ENCODE peak calls at places on chromosomes 12 and 14, in five cellular contexts. K is ovary, X is mucosa of descending colon, P is astrocyte, H is transverse colon. A is an unnamed sample.

GRCh38 chr14:95156765-95157194 is 549 bp downstream of the DICER1 start:
- DNase-seq in K (peak; percentile 53), X (peak; percentile 78), P (peak; percentile 22), H (peak; percentile 36), A (no peak)

GRCh38 chr12:85424581-85425348 is 144.7 kb downstream of the ALX1 start:
- DNase-seq in K (no peak), X (no peak), P (no peak), H (peak; percentile 51), A (no peak)

GRCh38 chr12:48280572-48280971 is 70.1 kb downstream of the ZNF641 start:
- DNase-seq in K (no peak), X (no peak), P (no peak), H (no peak), A (no peak)

GRCh38 chr14:54816450-54816849 is 86.2 kb downstream of the GCH1 start:
- DNase-seq in K (no peak), X (no peak), P (no peak), H (no peak), A (no peak)

GRCh38 chr14:24851837-24852236 is 198.1 kb downstream of the STXBP6 start:
- DNase-seq in K (no peak), X (no peak), P (no peak), H (no peak), A (no peak)

GRCh38 chr12:59113831-59114273 is 193.5 kb upstream of the LRIG3 start:
- DNase-seq in K (peak; percentile 82), X (peak; percentile 57), P (peak; percentile 65), H (peak; percentile 78), A (no peak)

GRCh38 chr14:75648066-75648838 is 12.4 kb downstream of the ERG28 start:
- DNase-seq in K (peak; percentile 64), X (no peak), P (peak; percentile 97), H (no peak), A (no peak)

GRCh38 chr14:21302013-21302857 is 22.4 kb downstream of the RPGRIP1 start:
- DNase-seq in K (no peak), X (no peak), P (no peak), H (no peak), A (no peak)

GRCh38 chr14:71165650-71166049 is 258.4 kb downstream of the PCNX1 start:
- DNase-seq in K (no peak), X (no peak), P (no peak), H (peak; percentile 42), A (no peak)

GRCh38 chr12:49956663-49957569 is 4.8 kb upstream of the AQP5 start:
- DNase-seq in K (no peak), X (no peak), P (no peak), H (no peak), A (no peak)

GRCh38 chr14:96383445-96383844 is 8.5 kb upstream of the AK7 start:
- DNase-seq in K (no peak), X (no peak), P (no peak), H (no peak), A (no peak)

GRCh38 chr12:56160160-56160763 is 2.1 kb downstream of the MYL6 start:
- DNase-seq in K (no peak), X (peak; percentile 74), P (no peak), H (peak; percentile 63), A (no peak)

GRCh38 chr14:77031680-77032482 is 3.4 kb upstream of the IRF2BPL start:
- DNase-seq in K (peak; percentile 47), X (no peak), P (peak; percentile 76), H (peak; percentile 51), A (no peak)

GRCh38 chr14:22814945-22815713 is at the start of gene SLC7A7:
- DNase-seq in K (no peak), X (no peak), P (no peak), H (peak; percentile 32), A (no peak)

GRCh38 chr14:40847496-40847895 is 759.2 kb upstream of the LRFN5 start:
- DNase-seq in K (no peak), X (no peak), P (no peak), H (no peak), A (no peak)

GRCh38 chr12:21666722-21667121 is 9.1 kb upstream of the LDHB start:
- DNase-seq in K (no peak), X (no peak), P (peak; percentile 10), H (no peak), A (no peak)

GRCh38 chr12:77535734-77536133 is 295.0 kb upstream of the NAV3 start:
- DNase-seq in K (no peak), X (no peak), P (no peak), H (no peak), A (no peak)

GRCh38 chr12:90043264-90043663 is 334.6 kb upstream of the ATP2B1 start:
- DNase-seq in K (no peak), X (no peak), P (peak; percentile 75), H (no peak), A (no peak)

GRCh38 chr14:100155881-100156645 is 3.4 kb downstream of the DEGS2 start:
- DNase-seq in K (no peak), X (peak; percentile 89), P (no peak), H (peak; percentile 86), A (no peak)

GRCh38 chr12:12349711-12350665 is at the start of gene MANSC1:
- DNase-seq in K (peak; percentile 75), X (peak; percentile 90), P (no peak), H (peak; percentile 83), A (no peak)

GRCh38 chr12:120783197-120783596 is 57.6 kb downstream of the ACADS start:
- DNase-seq in K (no peak), X (no peak), P (peak; percentile 67), H (no peak), A (no peak)

GRCh38 chr12:132924356-132924755 is 31.8 kb downstream of the ZNF605 start:
- DNase-seq in K (no peak), X (no peak), P (no peak), H (no peak), A (no peak)
- H3K9me3 ChIP-seq in K (peaks cover 52% of the 10 kb centered on the region), X (peaks cover 100% of the 10 kb centered on the region), P (peaks cover 57% of the 10 kb centered on the region), H (peaks cover 93% of the 10 kb centered on the region), A (peaks cover 100% of the 10 kb centered on the region)

DNA sequence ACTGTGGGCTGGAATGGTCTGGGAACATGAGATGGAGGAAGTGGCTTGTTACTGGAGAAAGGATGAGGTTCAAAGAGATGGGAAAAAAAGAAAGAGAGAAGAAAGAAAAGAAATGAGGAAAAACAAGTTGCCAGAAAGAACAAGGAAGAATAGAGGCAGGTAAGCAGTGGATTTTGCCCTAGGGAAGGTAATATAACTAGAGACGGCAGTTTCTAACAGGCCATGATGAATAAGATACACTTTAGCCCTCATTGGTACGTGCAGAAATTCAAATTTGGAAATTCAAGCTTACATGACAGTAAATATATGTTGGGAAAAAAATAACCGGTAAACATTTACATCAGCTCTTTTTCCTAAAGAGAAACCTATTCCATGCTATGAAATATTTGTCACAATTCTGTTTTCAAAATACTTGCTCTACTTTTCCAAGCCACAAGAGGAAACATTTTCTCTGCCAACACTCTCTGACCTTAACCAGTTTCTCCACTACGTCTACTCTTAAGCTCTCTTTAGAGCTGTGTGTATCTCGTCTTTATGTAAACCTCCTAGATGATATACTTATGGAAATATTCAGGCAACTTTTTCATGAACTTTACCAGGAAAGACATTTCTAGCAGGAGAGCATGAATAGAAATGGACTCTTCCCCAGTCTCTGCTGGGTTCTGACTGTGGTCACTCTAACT is 268.9 kb upstream of the BTG1 start:
- DNase-seq in K (no peak), X (no peak), P (no peak), H (no peak), A (no peak)
- TF ChIP-seq CTCF in K (no peak), X (no peak), P (no peak), H (no peak), A (no peak)

GRCh38 chr14:89356927-89357326 is 60.1 kb downstream of the FOXN3 start:
- DNase-seq in K (no peak), X (no peak), P (no peak), H (no peak), A (no peak)

GRCh38 chr14:89356496-89356895 is 60.5 kb downstream of the FOXN3 start:
- DNase-seq in K (no peak), X (no peak), P (no peak), H (no peak), A (no peak)

GRCh38 chr14:89351364-89351957 is 65.6 kb downstream of the FOXN3 start:
- DNase-seq in K (peak; percentile 69), X (no peak), P (peak; percentile 34), H (peak; percentile 35), A (no peak)

GRCh38 chr14:89351958-89352404 is 65.1 kb downstream of the FOXN3 start:
- DNase-seq in K (no peak), X (no peak), P (no peak), H (no peak), A (no peak)

DNA sequence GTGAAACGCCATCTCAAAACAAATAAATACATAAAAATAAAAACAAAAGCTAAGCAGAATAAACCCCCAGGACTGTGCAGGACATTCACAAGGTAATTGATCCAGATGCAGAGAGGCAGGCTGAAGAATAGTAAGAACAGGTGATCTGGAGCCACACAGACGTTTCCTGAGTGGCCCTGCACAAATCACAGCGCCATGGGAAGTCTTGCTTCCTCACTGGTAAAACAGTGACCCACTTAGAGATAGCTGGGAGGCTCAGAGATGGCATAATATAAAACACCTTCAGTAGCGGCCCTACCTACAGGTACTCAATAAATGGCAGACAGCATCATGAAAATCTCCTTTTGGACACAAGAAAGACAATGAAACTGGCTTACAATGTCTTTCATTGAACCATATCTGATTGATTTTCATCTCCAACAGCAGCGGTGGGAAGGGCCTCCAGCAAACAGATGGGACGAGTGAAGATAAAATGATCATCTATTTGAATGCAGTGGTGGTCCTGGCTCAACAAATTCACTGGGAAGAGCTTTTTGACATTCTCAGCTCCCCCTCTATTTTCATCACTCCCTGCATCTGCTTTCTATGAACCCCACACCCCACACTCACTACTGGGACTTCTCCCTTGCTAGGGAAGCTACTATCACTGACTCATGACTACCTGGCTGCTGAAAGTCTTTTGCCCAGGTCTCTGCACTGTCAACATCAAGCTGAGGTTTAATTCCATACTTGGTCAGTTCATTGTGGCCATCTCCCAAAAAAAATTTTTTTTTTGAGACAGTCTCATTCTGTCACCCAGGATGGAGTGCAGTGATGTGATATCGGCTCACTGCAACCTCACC is 63.8 kb downstream of the FOXN3 start:
- DNase-seq in K (no peak), X (no peak), P (no peak), H (no peak), A (no peak)
- H3K4me1 ChIP-seq in K (peaks cover 19% of the 10 kb centered on the region), X (peaks cover 11% of the 10 kb centered on the region), P (peaks cover 14% of the 10 kb centered on the region), H (peaks cover 27% of the 10 kb centered on the region), A (peaks cover 21% of the 10 kb centered on the region)

GRCh38 chr12:46088040-46088439 is 97.7 kb upstream of the SCAF11 start:
- DNase-seq in K (no peak), X (no peak), P (no peak), H (no peak), A (no peak)

GRCh38 chr12:46084666-46085631 is 94.6 kb upstream of the SCAF11 start:
- DNase-seq in K (no peak), X (no peak), P (no peak), H (no peak), A (no peak)

GRCh38 chr12:46082473-46082872 is 92.1 kb upstream of the SCAF11 start:
- DNase-seq in K (no peak), X (no peak), P (no peak), H (no peak), A (no peak)
- H3K9me3 ChIP-seq in K (no peaks in the 10 kb centered on the region), X (peaks cover 12% of the 10 kb centered on the region), P (peaks cover 11% of the 10 kb centered on the region), H (peaks cover 8% of the 10 kb centered on the region), A (peaks cover 32% of the 10 kb centered on the region)